ENCODE peak calls at places on chromosome 13, in four cellular contexts. V is endothelial cell of umbilical vein, W is K562, J is GM12878. M is an unnamed sample.
A peak's percentile ranks its signal among the peaks of the same experiment; 100 is the strongest.

GRCh38 chr13:42865703-42866102 is 84.3 kb downstream of the FAM216B start:
- DNase-seq in V (no peak), J (no peak), W (no peak), M (peak; percentile 42)

GRCh38 chr13:34277971-34278370 is 460.0 kb downstream of the RFC3 start:
- DNase-seq in J (no peak), W (no peak), V (peak; percentile 23), M (no peak)

GRCh38 chr13:75798353-75799245 is 162.5 kb downstream of the LMO7 start:
- DNase-seq in V (peak; percentile 38), W (no peak), J (no peak), M (peak; percentile 65)

GRCh38 chr13:50543767-50544166 is 299.7 kb downstream of the DLEU7 start:
- DNase-seq in J (no peak), V (no peak), W (no peak), M (peak; percentile 91)

GRCh38 chr13:36925603-36926002 is 5.6 kb upstream of the SMAD9 start:
- DNase-seq in W (no peak), V (no peak), J (no peak), M (no peak)

GRCh38 chr13:82136880-82137279 is 1745.4 kb downstream of the SLITRK1 start:
- DNase-seq in J (no peak), W (no peak), V (no peak), M (no peak)

GRCh38 chr13:88246239-88246638 is 575.1 kb downstream of the SLITRK5 start:
- DNase-seq in W (no peak), V (no peak), J (no peak), M (no peak)

GRCh38 chr13:66036024-66036614 is 1194.0 kb downstream of the PCDH9 start:
- DNase-seq in J (no peak), V (peak; percentile 4), W (peak; percentile 23), M (peak; percentile 4)

GRCh38 chr13:50617134-50617721 is 226.3 kb downstream of the DLEU7 start:
- DNase-seq in V (peak; percentile 92), W (no peak), J (no peak), M (peak; percentile 41)

GRCh38 chr13:64992314-64992713 is 2237.8 kb downstream of the PCDH9 start:
- DNase-seq in J (no peak), V (no peak), W (no peak), M (peak; percentile 3)

GRCh38 chr13:114027826-114028225 is 54.0 kb upstream of the C13orf46 start:
- DNase-seq in J (no peak), W (no peak), V (no peak), M (no peak)

GRCh38 chr13:105202384-105202783 is 1333.1 kb downstream of the EFNB2 start:
- DNase-seq in V (peak; percentile 69), W (no peak), J (no peak), M (peak; percentile 47)

DNA sequence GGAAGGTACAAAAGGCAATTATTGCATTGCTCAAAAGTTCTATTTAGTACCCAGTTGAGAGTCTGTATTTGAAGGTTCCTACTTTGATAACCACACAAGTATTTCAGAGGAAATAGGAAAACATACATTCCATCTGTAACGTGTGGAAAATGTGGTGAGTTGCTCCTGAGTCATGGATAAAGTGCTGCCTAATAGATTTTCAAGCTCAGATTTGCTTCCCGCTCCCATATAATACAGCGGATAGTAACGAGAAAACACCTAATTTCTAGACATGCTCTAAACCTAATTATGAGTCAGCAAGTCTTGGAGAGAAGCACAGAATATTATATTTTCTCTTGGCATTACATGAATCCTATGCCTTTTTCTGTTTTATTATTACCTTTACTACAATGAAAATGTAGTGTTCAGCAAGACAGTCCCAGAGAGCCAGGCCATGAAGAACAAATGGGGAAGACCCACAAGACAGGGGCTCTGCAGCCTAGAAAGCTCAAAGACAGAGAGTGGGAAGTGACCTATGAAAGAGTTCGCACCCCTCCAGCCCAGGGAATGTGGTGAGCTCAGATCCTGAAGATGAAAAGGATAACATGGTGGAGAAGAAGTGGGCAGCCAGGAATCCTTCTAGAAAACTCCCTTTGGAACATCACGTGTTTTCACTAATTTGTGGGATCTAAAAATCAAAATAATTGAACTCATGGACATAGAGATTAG is 116.1 kb downstream of the STARD13 start:
- DNase-seq in W (no peak), V (peak; percentile 87), J (no peak), M (peak; percentile 93)
- TF ChIP-seq FOS in W (no peak), V (peak; percentile 79), J (no peak), M (peak; percentile 68)

DNA sequence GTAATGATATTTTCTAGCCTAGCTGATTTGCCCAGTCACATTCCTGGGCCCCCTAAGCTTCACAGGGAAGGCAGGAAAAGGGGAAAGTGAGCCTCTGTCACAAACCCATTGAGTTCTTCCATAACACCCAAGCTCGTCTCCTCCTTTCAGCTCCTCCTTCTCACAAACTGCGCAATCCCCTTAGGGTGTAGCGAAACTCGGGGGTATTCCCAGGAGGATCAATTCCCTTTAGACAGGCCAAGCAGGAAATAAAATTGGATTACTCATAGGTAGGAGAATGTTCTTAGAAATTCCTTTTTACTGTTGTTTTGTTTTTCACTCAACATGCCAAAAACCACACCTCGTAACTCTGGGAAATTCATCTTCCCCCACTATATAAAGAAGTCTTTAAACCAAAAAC is 139.3 kb downstream of the IRS2 start:
- DNase-seq in W (no peak), V (no peak), J (no peak), M (no peak)
- H3K4me2 ChIP-seq in W (no peak overlapping the region), V (no peak overlapping the region), J (no peak overlapping the region), M (no peak overlapping the region)

GRCh38 chr13:97249093-97249787 is 27.1 kb downstream of the MBNL2 start:
- DNase-seq in J (no peak), W (no peak), V (no peak), M (no peak)
- TF ChIP-seq FOS in J (no peak), W (no peak), V (no peak), M (no peak)

DNA sequence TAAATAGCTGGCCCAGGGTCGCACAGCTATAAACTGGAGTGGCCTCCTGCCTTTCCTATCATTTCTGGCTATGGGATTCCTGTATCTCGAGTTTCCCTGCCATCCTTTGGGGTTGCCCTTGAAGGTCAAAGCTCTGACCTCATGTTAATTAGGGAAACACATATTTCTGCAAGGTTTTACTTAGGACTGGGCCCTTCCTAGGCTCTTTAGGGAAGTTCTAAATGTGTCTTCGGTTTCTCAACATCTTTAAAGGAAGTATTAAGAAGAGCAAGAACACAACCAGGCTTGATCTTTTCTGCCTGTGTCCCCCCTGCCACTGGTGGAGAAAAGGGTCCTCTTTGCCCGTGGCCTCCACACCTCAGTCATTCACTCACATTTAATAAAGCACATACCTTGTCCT is 10.8 kb downstream of the LCP1 start:
- DNase-seq in W (no peak), V (no peak), J (no peak), M (no peak)
- H3K4me2 ChIP-seq in W (no peak overlapping the region), V (no peak overlapping the region), J (peak overlapping the region; percentile 99), M (no peak overlapping the region)

GRCh38 chr13:35349673-35350278 is 126.7 kb downstream of the MAB21L1 start:
- DNase-seq in J (peak; percentile 52), W (no peak), V (peak; percentile 90), M (no peak)
- TF ChIP-seq FOS in J (no peak), W (no peak), V (peak; percentile 74), M (no peak)

GRCh38 chr13:106246817-106247216 is 288.6 kb downstream of the EFNB2 start:
- DNase-seq in J (no peak), V (no peak), W (no peak), M (no peak)
- H3K4me2 ChIP-seq in J (no peak overlapping the region), V (no peak overlapping the region), W (no peak overlapping the region), M (no peak overlapping the region)

GRCh38 chr13:110629735-110630134 is 14.4 kb downstream of the NAXD start:
- DNase-seq in V (no peak), W (no peak), J (no peak), M (no peak)
- TF ChIP-seq FOS in V (no peak), W (no peak), J (no peak), M (no peak)

GRCh38 chr13:27055501-27055900 is 116.1 kb downstream of the USP12 start:
- DNase-seq in V (no peak), J (no peak), W (no peak), M (no peak)

GRCh38 chr13:27053235-27053884 is 118.3 kb downstream of the USP12 start:
- DNase-seq in J (no peak), V (no peak), W (peak; percentile 58), M (no peak)

GRCh38 chr13:27054760-27055159 is 116.9 kb downstream of the USP12 start:
- DNase-seq in W (no peak), V (no peak), J (no peak), M (no peak)

GRCh38 chr13:27057817-27058216 is 113.8 kb downstream of the USP12 start:
- DNase-seq in V (no peak), J (no peak), W (no peak), M (no peak)

GRCh38 chr13:27053902-27054595 is 117.6 kb downstream of the USP12 start:
- DNase-seq in W (no peak), V (peak; percentile 18), J (no peak), M (peak; percentile 88)
- H3K4me2 ChIP-seq in W (no peak overlapping the region), V (no peak overlapping the region), J (no peak overlapping the region), M (peak overlapping the region; percentile 30)

DNA sequence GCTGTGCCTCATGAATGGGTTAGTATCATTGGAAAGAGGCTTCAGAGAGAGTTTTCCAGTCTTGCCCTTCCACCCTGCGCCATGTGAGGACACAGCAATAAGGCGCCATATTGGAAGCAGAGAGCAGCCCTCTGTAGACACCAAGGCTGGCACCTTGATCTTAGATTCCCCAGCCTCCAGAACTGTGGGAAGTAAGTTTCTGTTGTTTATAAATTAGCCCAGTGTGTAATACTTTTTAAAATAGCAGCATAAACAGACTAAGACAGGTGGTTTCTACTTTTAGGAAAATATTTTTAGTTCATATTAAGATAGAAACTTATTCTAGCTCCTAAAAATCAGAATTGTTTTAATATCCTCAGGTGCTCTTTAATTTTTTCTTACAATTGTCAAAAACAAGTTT is 117.9 kb downstream of the TM9SF2 start:
- DNase-seq in V (no peak), J (no peak), W (no peak), M (no peak)
- TF ChIP-seq FOS in V (no peak), J (no peak), W (no peak), M (no peak)

GRCh38 chr13:41193919-41194824 is at the start of gene KBTBD7:
- DNase-seq in W (peak; percentile 92), J (peak; percentile 67), V (peak; percentile 99), M (peak; percentile 98)
- H3K4me2 ChIP-seq in W (peak within 1 kb of the TSS; percentile 73), J (peak within 1 kb of the TSS; percentile 64), V (peak within 1 kb of the TSS; percentile 88), M (peak within 1 kb of the TSS; percentile 79)